ENCODE peak calls at places on chromosome 17, in five cellular contexts. T is upper lobe of left lung, J is fibroblast of lung, Q is MM.1S, G is aorta. L is an unnamed sample.

GRCh38 chr17:77089118-77089477 is 51.7 kb upstream of the SEC14L1 start:
- DNase-seq in G (no peak), J (no peak), Q (peak; percentile 35), T (no peak), L (no peak)

GRCh38 chr17:20172378-20172775 is 163.2 kb downstream of the SPECC1 start:
- DNase-seq in T (no peak), J (no peak), G (no peak), Q (no peak), L (no peak)

GRCh38 chr17:16516594-16517018 is 24.6 kb upstream of the LRRC75A start:
- DNase-seq in T (peak; percentile 33), Q (no peak), J (peak; percentile 53), G (no peak), L (peak; percentile 68)

GRCh38 chr17:19766421-19767270 is 18.5 kb upstream of the ALDH3A1 start:
- DNase-seq in J (peak; percentile 53), T (peak; percentile 96), Q (peak; percentile 68), G (peak; percentile 95), L (peak; percentile 75)

GRCh38 chr17:34692932-34693331 is 113.5 kb downstream of the TMEM132E start:
- DNase-seq in G (no peak), T (no peak), Q (no peak), J (no peak), L (no peak)

GRCh38 chr17:82942166-82943130 is 102.6 kb upstream of the ZNF750 start:
- DNase-seq in Q (no peak), T (peak; percentile 50), J (no peak), G (peak; percentile 55), L (no peak)

GRCh38 chr17:51298508-51299371 is 38.4 kb downstream of the UTP18 start:
- DNase-seq in J (peak; percentile 63), T (no peak), Q (peak; percentile 39), G (no peak), L (peak; percentile 68)

GRCh38 chr17:68847711-68848110 is 107.5 kb downstream of the ABCA8 start:
- DNase-seq in T (no peak), G (no peak), J (no peak), Q (no peak), L (no peak)

GRCh38 chr17:82338858-82339633 is 5.5 kb upstream of the SECTM1 start:
- DNase-seq in G (peak; percentile 77), T (peak; percentile 65), J (peak; percentile 60), Q (no peak), L (peak; percentile 74)

GRCh38 chr17:73727941-73728340 is 83.7 kb upstream of the SDK2 start:
- DNase-seq in J (no peak), T (peak; percentile 20), Q (no peak), G (peak; percentile 36), L (no peak)

GRCh38 chr17:44589316-44590071 is 32.2 kb downstream of the FZD2 start:
- DNase-seq in T (no peak), G (no peak), J (no peak), Q (no peak), L (no peak)

GRCh38 chr17:27559996-27560481 is 70.9 kb upstream of the LGALS9 start:
- DNase-seq in T (no peak), G (peak; percentile 85), J (peak; percentile 98), Q (no peak), L (peak; percentile 92)

GRCh38 chr17:975321-975982 is 4.1 kb downstream of the NXN start:
- DNase-seq in Q (no peak), J (no peak), G (no peak), T (no peak), L (no peak)

GRCh38 chr17:60137731-60138130 is 12.0 kb upstream of the CA4 start:
- DNase-seq in Q (no peak), T (no peak), G (no peak), J (no peak), L (no peak)

GRCh38 chr17:60139438-60140285 is 10.1 kb upstream of the CA4 start:
- DNase-seq in Q (peak; percentile 49), J (peak; percentile 67), G (peak; percentile 93), T (peak; percentile 94), L (peak; percentile 65)

GRCh38 chr17:60135951-60136666 is 13.7 kb upstream of the CA4 start:
- DNase-seq in G (peak; percentile 42), J (no peak), Q (no peak), T (no peak), L (no peak)

GRCh38 chr17:60141111-60142018 is 8.4 kb upstream of the CA4 start:
- DNase-seq in Q (no peak), G (no peak), T (peak; percentile 83), J (peak; percentile 21), L (no peak)

GRCh38 chr17:60138769-60139437 is 10.9 kb upstream of the CA4 start:
- DNase-seq in J (no peak), G (no peak), Q (no peak), T (peak; percentile 65), L (no peak)
- H3K27me3 ChIP-seq in J (peaks cover 39% of the 10 kb centered on the region), G (no peaks in the 10 kb centered on the region), Q (peaks cover 44% of the 10 kb centered on the region), T (peaks cover 31% of the 10 kb centered on the region), L (peaks cover 38% of the 10 kb centered on the region)

GRCh38 chr17:29645516-29646051 is 22.9 kb upstream of the CORO6 start:
- DNase-seq in T (no peak), G (peak; percentile 80), Q (no peak), J (peak; percentile 96), L (no peak)
- H3K27me3 ChIP-seq in T (no peaks in the 10 kb centered on the region), G (no peaks in the 10 kb centered on the region), Q (no peaks in the 10 kb centered on the region), J (no peaks in the 10 kb centered on the region), L (no peaks in the 10 kb centered on the region)

GRCh38 chr17:39598635-39599005 is 9.1 kb downstream of the NEUROD2 start:
- DNase-seq in G (no peak), T (peak; percentile 79), Q (no peak), J (no peak), L (no peak)

GRCh38 chr17:39600469-39601009 is 7.2 kb downstream of the NEUROD2 start:
- DNase-seq in G (no peak), Q (no peak), T (no peak), J (no peak), L (no peak)

GRCh38 chr17:39599006-39599664 is 8.6 kb downstream of the NEUROD2 start:
- DNase-seq in T (peak; percentile 79), G (no peak), J (no peak), Q (no peak), L (no peak)

GRCh38 chr17:39601010-39601597 is 6.6 kb downstream of the NEUROD2 start:
- DNase-seq in T (peak; percentile 42), J (no peak), G (no peak), Q (no peak), L (no peak)

GRCh38 chr17:39599665-39600468 is 7.9 kb downstream of the NEUROD2 start:
- DNase-seq in J (no peak), Q (no peak), G (no peak), T (peak; percentile 61), L (no peak)
- H3K27me3 ChIP-seq in J (peaks cover 87% of the 10 kb centered on the region), Q (peaks cover 99% of the 10 kb centered on the region), G (no peaks in the 10 kb centered on the region), T (peaks cover 85% of the 10 kb centered on the region), L (peaks cover 100% of the 10 kb centered on the region)

GRCh38 chr17:17626151-17626805 is 34.8 kb upstream of the PEMT start:
- DNase-seq in J (no peak), T (no peak), Q (no peak), G (no peak), L (no peak)
- H3K27me3 ChIP-seq in J (peaks cover 4% of the 10 kb centered on the region), T (no peaks in the 10 kb centered on the region), Q (no peaks in the 10 kb centered on the region), G (no peaks in the 10 kb centered on the region), L (peaks cover 4% of the 10 kb centered on the region)

GRCh38 chr17:45997624-45998023 is 1.4 kb upstream of the STH start:
- DNase-seq in T (no peak), J (peak; percentile 31), Q (no peak), G (no peak), L (no peak)

GRCh38 chr17:45998987-45999899 is at the start of gene STH:
- DNase-seq in G (no peak), T (no peak), Q (no peak), J (no peak), L (no peak)

GRCh38 chr17:45995617-45996270 is 3.3 kb upstream of the STH start:
- DNase-seq in J (peak; percentile 60), Q (no peak), G (no peak), T (no peak), L (no peak)

GRCh38 chr17:45996282-45996937 is 2.6 kb upstream of the STH start:
- DNase-seq in Q (no peak), J (no peak), T (no peak), G (no peak), L (no peak)

GRCh38 chr17:45997166-45997565 is 1.9 kb upstream of the STH start:
- DNase-seq in T (no peak), J (no peak), G (no peak), Q (no peak), L (no peak)
- H3K27me3 ChIP-seq in T (no peaks in the 10 kb centered on the region), J (peaks cover 3% of the 10 kb centered on the region), G (no peaks in the 10 kb centered on the region), Q (no peaks in the 10 kb centered on the region), L (no peaks in the 10 kb centered on the region)

GRCh38 chr17:5699789-5700188 is 115.5 kb upstream of the NLRP1 start:
- DNase-seq in J (no peak), T (no peak), G (no peak), Q (no peak), L (no peak)
- H3K27me3 ChIP-seq in J (no peaks in the 10 kb centered on the region), T (no peaks in the 10 kb centered on the region), G (no peaks in the 10 kb centered on the region), Q (no peaks in the 10 kb centered on the region), L (peaks cover 60% of the 10 kb centered on the region)

GRCh38 chr17:79341816-79342215 is 267.2 kb downstream of the ENGASE start:
- DNase-seq in J (no peak), Q (no peak), T (no peak), G (no peak), L (no peak)
- H3K27me3 ChIP-seq in J (no peaks in the 10 kb centered on the region), Q (peaks cover 7% of the 10 kb centered on the region), T (no peaks in the 10 kb centered on the region), G (no peaks in the 10 kb centered on the region), L (peaks cover 84% of the 10 kb centered on the region)

GRCh38 chr17:36641877-36642845 is 40.8 kb downstream of the MRM1 start:
- DNase-seq in T (peak; percentile 81), J (no peak), G (peak; percentile 76), Q (no peak), L (no peak)
- H3K27me3 ChIP-seq in T (peaks cover 13% of the 10 kb centered on the region), J (peaks cover 52% of the 10 kb centered on the region), G (no peaks in the 10 kb centered on the region), Q (peaks cover 87% of the 10 kb centered on the region), L (peaks cover 63% of the 10 kb centered on the region)

GRCh38 chr17:47739150-47739549 is 6.1 kb downstream of the TBX21 start:
- DNase-seq in T (no peak), J (no peak), Q (no peak), G (no peak), L (no peak)
- H3K27me3 ChIP-seq in T (peaks cover under 1% of the 10 kb centered on the region), J (peaks cover 31% of the 10 kb centered on the region), Q (peaks cover 20% of the 10 kb centered on the region), G (no peaks in the 10 kb centered on the region), L (peaks cover 1% of the 10 kb centered on the region)

DNA sequence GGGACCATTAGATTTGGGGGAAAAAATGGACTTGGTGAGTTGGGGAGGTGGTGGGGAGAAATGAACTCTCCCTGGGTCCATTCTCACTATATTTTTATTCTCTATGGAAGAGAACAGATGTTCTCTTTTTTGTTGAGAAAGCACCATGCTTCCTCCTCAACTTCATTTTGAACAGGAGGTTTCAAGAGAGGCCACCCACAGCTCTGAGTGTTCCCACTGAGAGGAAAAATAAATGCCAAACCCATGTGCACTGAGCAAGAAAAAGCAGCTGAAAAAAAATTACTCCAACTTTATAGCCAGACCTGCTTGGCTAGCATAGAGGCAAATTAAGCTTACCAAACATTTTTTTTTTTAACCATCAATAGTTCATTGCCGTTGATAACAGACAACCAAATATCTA is 883.6 kb downstream of the KCNJ2 start:
- DNase-seq in T (no peak), G (no peak), J (no peak), Q (no peak), L (no peak)
- H3K27me3 ChIP-seq in T (no peaks in the 10 kb centered on the region), G (no peaks in the 10 kb centered on the region), J (no peaks in the 10 kb centered on the region), Q (no peaks in the 10 kb centered on the region), L (no peaks in the 10 kb centered on the region)